ENCODE peak calls at places on chromosomes 2 and 18, in five cellular contexts. Q is A549, L is transverse colon, D is Peyer's patch, R is K562. A is an unnamed sample.

GRCh38 chr2:102185347-102185746 is 1.5 kb upstream of the IL1RL2 start:
- DNase-seq in Q (peak), L (no peak), D (no peak), R (peak), A (no peak)

GRCh38 chr18:9094307-9095226 is 7.9 kb upstream of the NDUFV2 start:
- DNase-seq in Q (peak), L (no peak), D (no peak), R (no peak), A (no peak)

GRCh38 chr2:112162956-112163355 is 24.8 kb downstream of the FBLN7 start:
- DNase-seq in Q (no peak), L (no peak), D (no peak), R (no peak), A (no peak)

GRCh38 chr2:224357098-224357901 is 44.6 kb downstream of the FAM124B start:
- DNase-seq in Q (peak), L (peak), D (no peak), R (peak), A (peak)

GRCh38 chr2:101622210-101622609 is 75.3 kb upstream of the MAP4K4 start:
- DNase-seq in Q (no peak), L (no peak), D (no peak), R (no peak), A (no peak)

GRCh38 chr18:61690418-61691138 is 202.2 kb downstream of the RNF152 start:
- DNase-seq in Q (no peak), L (no peak), D (no peak), R (no peak), A (no peak)

GRCh38 chr18:78736015-78736690 is 243.5 kb upstream of the SALL3 start:
- DNase-seq in Q (no peak), L (no peak), D (no peak), R (no peak), A (no peak)

GRCh38 chr2:152132321-152132720 is 33.5 kb upstream of the CACNB4 start:
- DNase-seq in Q (no peak), L (no peak), D (no peak), R (no peak), A (no peak)

GRCh38 chr18:28522250-28522649 is 345.3 kb upstream of the CDH2 start:
- DNase-seq in Q (no peak), L (no peak), D (no peak), R (no peak), A (no peak)

GRCh38 chr2:225842939-225843338 is 443.4 kb downstream of the NYAP2 start:
- DNase-seq in Q (no peak), L (no peak), D (no peak), R (no peak), A (no peak)

GRCh38 chr2:225471039-225471438 is 71.5 kb downstream of the NYAP2 start:
- DNase-seq in Q (no peak), L (no peak), D (no peak), R (no peak), A (no peak)

GRCh38 chr2:172693037-172693436 is 42.6 kb upstream of the RAPGEF4 start:
- DNase-seq in Q (peak), L (peak), D (peak), R (no peak), A (peak)

GRCh38 chr2:66495788-66496640 is 61.1 kb downstream of the MEIS1 start:
- DNase-seq in Q (peak), L (no peak), D (no peak), R (peak), A (peak)

GRCh38 chr2:227513113-227513512 is 41.2 kb downstream of the AGFG1 start:
- DNase-seq in Q (no peak), L (no peak), D (no peak), R (no peak), A (no peak)

GRCh38 chr2:166539340-166540162 is 45.5 kb upstream of the SCN7A start:
- DNase-seq in Q (peak), L (no peak), D (no peak), R (peak), A (peak)

GRCh38 chr2:200405599-200406298 is 99.3 kb downstream of the SPATS2L start:
- DNase-seq in Q (peak), L (peak), D (no peak), R (peak), A (peak)

GRCh38 chr18:45764000-45764686 is 40.2 kb downstream of the SLC14A1 start:
- DNase-seq in Q (no peak), L (no peak), D (no peak), R (no peak), A (peak)

GRCh38 chr18:10051877-10052631 is 138.2 kb downstream of the VAPA start:
- DNase-seq in Q (no peak), L (peak), D (no peak), R (no peak), A (no peak)

GRCh38 chr18:77001979-77002378 is 130.6 kb downstream of the MBP start:
- DNase-seq in Q (no peak), L (no peak), D (peak), R (no peak), A (no peak)

GRCh38 chr2:131011481-131011880 is 81.8 kb downstream of the FAM168B start:
- DNase-seq in Q (no peak), L (no peak), D (no peak), R (no peak), A (no peak)

GRCh38 chr2:218128781-218129478 is 3.1 kb downstream of the CXCR2 start:
- DNase-seq in Q (no peak), L (no peak), D (no peak), R (no peak), A (no peak)

GRCh38 chr2:156826342-156826933 is 390.3 kb downstream of the GPD2 start:
- DNase-seq in Q (no peak), L (no peak), D (no peak), R (no peak), A (no peak)

GRCh38 chr18:75173125-75173432 is 35.9 kb downstream of the PTGR3 start:
- DNase-seq in Q (no peak), L (no peak), D (no peak), R (no peak), A (no peak)

GRCh38 chr2:143397886-143398614 is 268.8 kb downstream of the ARHGAP15 start:
- DNase-seq in Q (no peak), L (no peak), D (no peak), R (no peak), A (no peak)

GRCh38 chr2:127594116-127594591 is 51.8 kb upstream of the GPR17 start:
- DNase-seq in Q (no peak), L (peak), D (peak), R (no peak), A (no peak)

GRCh38 chr2:36663851-36664715 is 32.4 kb upstream of the VIT start:
- DNase-seq in Q (peak), L (no peak), D (no peak), R (peak), A (no peak)

GRCh38 chr18:48317781-48318381 is 91.3 kb downstream of the ZBTB7C start:
- DNase-seq in Q (no peak), L (no peak), D (no peak), R (peak), A (no peak)

GRCh38 chr2:88690591-88691338 is 708 bp upstream of the RPIA start:
- DNase-seq in Q (peak), L (peak), D (no peak), R (peak), A (peak)

GRCh38 chr18:25365242-25365641 is 13.3 kb upstream of the ZNF521 start:
- DNase-seq in Q (no peak), L (no peak), D (no peak), R (no peak), A (no peak)

GRCh38 chr2:27655155-27655951 is 8.1 kb downstream of the SUPT7L start:
- DNase-seq in Q (peak), L (no peak), D (no peak), R (no peak), A (peak)

GRCh38 chr2:129661942-129662341 is 317.5 kb upstream of the RAB6C start:
- DNase-seq in Q (no peak), L (no peak), D (no peak), R (no peak), A (no peak)

GRCh38 chr18:55781481-55781957 is 193.5 kb upstream of the TCF4 start:
- DNase-seq in Q (peak), L (peak), D (no peak), R (peak), A (no peak)

GRCh38 chr2:227597993-227598392 is 700 bp upstream of the SCYGR2 start:
- DNase-seq in Q (no peak), L (no peak), D (no peak), R (no peak), A (no peak)

GRCh38 chr2:222418734-222419133 is 5.6 kb upstream of the SGPP2 start:
- DNase-seq in Q (no peak), L (no peak), D (no peak), R (no peak), A (no peak)

GRCh38 chr2:162092656-162093556 is 18.9 kb upstream of the DPP4 start:
- DNase-seq in Q (peak), L (no peak), D (no peak), R (no peak), A (no peak)

GRCh38 chr18:14942275-14942674 is 194.3 kb downstream of the ANKRD30B start:
- DNase-seq in Q (no peak), L (no peak), D (no peak), R (no peak), A (no peak)

GRCh38 chr2:240564571-240565266 is 3.6 kb upstream of the RNPEPL1 start:
- DNase-seq in Q (peak), L (peak), D (peak), R (no peak), A (no peak)
- TF ChIP-seq POLR2A in Q (no peak), L (no peak), D (no peak), R (no peak), A (no peak)

DNA sequence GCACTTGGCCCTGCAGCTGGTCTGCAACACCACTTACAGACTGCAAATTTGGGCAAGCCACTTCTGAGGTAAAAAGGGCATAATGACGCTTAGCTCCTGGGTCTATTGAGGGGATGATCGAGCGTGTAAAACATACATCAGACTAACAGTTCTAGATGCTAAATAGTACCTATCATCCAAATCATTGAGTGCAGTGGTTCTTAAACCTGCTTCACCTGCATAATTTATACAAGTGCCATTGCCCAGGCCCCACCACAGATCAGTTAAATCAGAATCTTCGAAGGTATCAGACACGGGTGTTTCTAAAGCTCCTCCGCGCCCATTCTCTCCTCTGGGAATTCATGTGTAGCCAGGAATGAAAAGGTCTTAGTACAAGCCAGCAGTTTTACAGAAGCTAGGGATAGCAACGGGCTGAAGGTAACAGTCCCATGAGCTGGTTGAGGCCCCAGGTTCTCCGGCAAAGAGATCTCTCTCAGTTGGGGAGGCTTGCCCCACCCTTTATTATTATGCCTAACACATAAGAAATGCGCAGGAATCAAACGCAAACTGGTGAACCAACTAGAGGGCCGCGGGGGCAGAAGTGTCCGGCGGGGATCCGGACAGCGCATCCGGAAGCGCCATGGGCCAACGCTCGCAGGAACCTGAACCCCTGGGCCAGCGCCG is 699 bp upstream of the RNF181 start:
- DNase-seq in Q (no peak), L (no peak), D (no peak), R (no peak), A (no peak)
- TF ChIP-seq POLR2A in Q (no peak), L (no peak), D (no peak), R (no peak), A (no peak)

GRCh38 chr2:9480157-9480556 is 5.8 kb downstream of the IAH1 start:
- DNase-seq in Q (no peak), L (no peak), D (no peak), R (no peak), A (no peak)

GRCh38 chr2:9483107-9483506 is 8.8 kb downstream of the IAH1 start:
- DNase-seq in Q (no peak), L (no peak), D (no peak), R (no peak), A (no peak)

GRCh38 chr2:9484533-9484932 is 10.2 kb downstream of the IAH1 start:
- DNase-seq in Q (no peak), L (no peak), D (no peak), R (no peak), A (no peak)

GRCh38 chr2:9478526-9478925 is 4.2 kb downstream of the IAH1 start:
- DNase-seq in Q (no peak), L (no peak), D (no peak), R (no peak), A (no peak)

GRCh38 chr2:9481257-9481922 is 7.0 kb downstream of the IAH1 start:
- DNase-seq in Q (peak), L (no peak), D (no peak), R (no peak), A (no peak)
- TF ChIP-seq POLR2A in Q (no peak), L (no peak), D (no peak), R (no peak), A (no peak)

DNA sequence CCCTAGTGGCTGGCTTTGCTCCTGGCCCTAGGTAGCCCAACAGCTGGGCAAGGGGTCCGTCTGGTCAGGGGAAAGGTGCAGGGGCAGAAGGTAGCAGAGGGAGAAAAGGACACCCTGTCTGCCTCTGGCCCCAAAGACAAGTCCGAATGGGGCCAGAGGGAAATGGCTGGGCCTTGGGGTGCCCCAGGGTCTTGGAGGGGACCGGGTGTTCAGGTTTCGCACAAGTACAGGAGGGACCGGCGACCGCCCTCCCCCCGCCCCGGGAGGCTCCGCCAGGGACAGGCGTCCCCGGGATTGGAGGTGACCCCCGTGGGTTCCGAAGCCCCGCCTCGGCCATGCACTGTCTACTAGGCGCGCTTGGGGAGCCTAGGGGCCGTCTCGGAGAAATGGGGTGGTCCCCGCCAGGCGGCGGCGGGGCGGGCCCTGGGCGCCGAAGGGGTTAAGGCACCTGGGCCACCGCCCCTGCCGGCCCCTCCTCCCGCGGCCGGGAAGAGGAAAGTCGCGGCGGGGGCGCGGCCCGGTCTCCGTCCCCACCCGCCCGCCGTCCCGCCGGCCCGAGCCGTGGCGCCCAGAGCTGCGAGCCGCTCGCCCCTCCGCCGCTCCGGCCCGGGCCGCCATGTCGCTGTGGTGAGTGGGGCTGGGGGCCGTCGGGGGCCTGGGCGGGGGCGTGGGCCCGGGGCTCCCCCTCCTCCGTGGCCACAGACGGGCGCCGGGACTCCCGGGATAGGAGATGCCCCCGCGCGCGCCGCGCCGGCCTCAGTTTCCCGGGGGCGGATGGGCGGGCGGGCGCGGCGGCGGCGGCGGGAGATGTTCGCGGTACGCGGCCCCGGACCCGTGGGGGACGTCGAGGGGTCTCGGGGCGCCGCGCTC is at the start of gene B3GNT7:
- DNase-seq in Q (no peak), L (peak), D (peak), R (no peak), A (no peak)
- TF ChIP-seq POLR2A in Q (no peak), L (no peak), D (no peak), R (no peak), A (no peak)

GRCh38 chr2:148603562-148603920 is 41.0 kb upstream of the EPC2 start:
- DNase-seq in Q (no peak), L (no peak), D (no peak), R (no peak), A (no peak)

GRCh38 chr2:148599112-148599991 is 45.2 kb upstream of the EPC2 start:
- DNase-seq in Q (no peak), L (no peak), D (no peak), R (no peak), A (no peak)

GRCh38 chr2:148602918-148603561 is 41.5 kb upstream of the EPC2 start:
- DNase-seq in Q (no peak), L (no peak), D (no peak), R (no peak), A (no peak)

GRCh38 chr2:148607553-148607952 is 37.0 kb upstream of the EPC2 start:
- DNase-seq in Q (no peak), L (no peak), D (no peak), R (no peak), A (no peak)

GRCh38 chr2:148604927-148605326 is 39.6 kb upstream of the EPC2 start:
- DNase-seq in Q (no peak), L (no peak), D (no peak), R (no peak), A (no peak)
- TF ChIP-seq POLR2A in Q (no peak), L (no peak), D (no peak), R (no peak), A (no peak)

GRCh38 chr2:38554973-38555595 is 47.6 kb downstream of the HNRNPLL start:
- DNase-seq in Q (peak), L (no peak), D (no peak), R (peak), A (no peak)
- TF ChIP-seq POLR2A in Q (no peak), L (no peak), D (no peak), R (peak), A (no peak)

DNA sequence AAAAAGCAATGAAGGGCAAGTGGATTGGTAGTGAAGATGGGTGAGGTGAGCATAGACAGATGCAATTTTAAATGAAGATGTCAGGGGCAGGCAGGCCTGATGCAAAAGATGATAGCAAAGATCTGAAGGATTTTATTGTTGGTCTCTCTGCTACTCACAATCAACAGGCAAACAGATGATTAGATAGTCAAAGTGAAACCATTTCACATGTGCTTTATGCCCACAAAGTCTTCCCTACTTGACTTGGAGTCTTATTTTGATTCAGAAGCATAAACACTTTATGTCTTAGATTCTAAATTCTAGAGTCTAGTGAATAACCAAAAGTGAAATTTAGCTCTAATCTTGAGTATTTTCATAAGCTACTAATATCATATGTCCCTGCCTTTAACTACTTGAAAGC is 153.8 kb upstream of the HNRNPA3 start:
- DNase-seq in Q (no peak), L (no peak), D (no peak), R (no peak), A (no peak)
- TF ChIP-seq POLR2A in Q (no peak), L (no peak), D (no peak), R (no peak), A (no peak)

GRCh38 chr2:19901458-19902271 is at the start of gene TTC32:
- DNase-seq in Q (peak), L (peak), D (peak), R (peak), A (peak)
- TF ChIP-seq POLR2A in Q (peak), L (peak), D (peak), R (peak), A (peak)

GRCh38 chr18:21740724-21741510 is at the start of gene MIB1:
- DNase-seq in Q (no peak), L (peak), D (no peak), R (peak), A (no peak)
- TF ChIP-seq POLR2A in Q (peak), L (peak), D (peak), R (peak), A (peak)

A was measured in H54.